ENCODE peak calls at places on chromosomes 5 and 9, in six cellular contexts. One of them, this sample, is unnamed.
A peak's percentile ranks its signal among the peaks of the same experiment; 100 is the strongest.

GRCh38 chr9:83167126-83167525 is 104.2 kb upstream of the RASEF start:
- DNase-seq in BJ: no peak
- DNase-seq in tibial artery: no peak
- DNase-seq in Peyer's patch: no peak
- DNase-seq in psoas muscle: no peak
- DNase-seq in stomach: no peak
- DNase-seq in this sample: no peak

GRCh38 chr5:154385236-154385512 is 60.6 kb upstream of the SAP30L start:
- DNase-seq in tibial artery: no peak
- DNase-seq in Peyer's patch: no peak
- DNase-seq in BJ: no peak
- DNase-seq in stomach: no peak
- DNase-seq in psoas muscle: no peak
- DNase-seq in this sample: no peak

GRCh38 chr5:14110680-14111079 is 32.5 kb upstream of the TRIO start:
- DNase-seq in tibial artery: no peak
- DNase-seq in psoas muscle: no peak
- DNase-seq in BJ: peak; percentile 81
- DNase-seq in stomach: no peak
- DNase-seq in Peyer's patch: no peak
- DNase-seq in this sample: no peak

GRCh38 chr9:5625916-5626315 is 3.0 kb upstream of the RIC1 start:
- DNase-seq in tibial artery: no peak
- DNase-seq in stomach: no peak
- DNase-seq in BJ: no peak
- DNase-seq in psoas muscle: no peak
- DNase-seq in Peyer's patch: no peak
- DNase-seq in this sample: no peak

GRCh38 chr5:175718401-175719108 is 60.7 kb downstream of the HRH2 start:
- DNase-seq in tibial artery: peak; percentile 45
- DNase-seq in BJ: no peak
- DNase-seq in Peyer's patch: peak; percentile 68
- DNase-seq in stomach: peak; percentile 91
- DNase-seq in psoas muscle: no peak
- DNase-seq in this sample: no peak

GRCh38 chr5:169796731-169797130 is 159.7 kb downstream of the DOCK2 start:
- DNase-seq in tibial artery: no peak
- DNase-seq in Peyer's patch: no peak
- DNase-seq in BJ: no peak
- DNase-seq in psoas muscle: no peak
- DNase-seq in stomach: no peak
- DNase-seq in this sample: no peak

GRCh38 chr5:43677241-43677640 is 74.3 kb downstream of the NNT start:
- DNase-seq in stomach: no peak
- DNase-seq in psoas muscle: no peak
- DNase-seq in BJ: no peak
- DNase-seq in tibial artery: no peak
- DNase-seq in Peyer's patch: no peak
- DNase-seq in this sample: no peak

GRCh38 chr9:35191105-35191504 is 29.3 kb downstream of the UNC13B start:
- DNase-seq in Peyer's patch: no peak
- DNase-seq in tibial artery: no peak
- DNase-seq in stomach: no peak
- DNase-seq in BJ: no peak
- DNase-seq in psoas muscle: no peak
- DNase-seq in this sample: no peak

GRCh38 chr5:74865799-74866652 is at the start of gene FAM169A:
- DNase-seq in Peyer's patch: peak; percentile 78
- DNase-seq in BJ: no peak
- DNase-seq in tibial artery: no peak
- DNase-seq in stomach: peak; percentile 58
- DNase-seq in psoas muscle: no peak
- DNase-seq in this sample: no peak

GRCh38 chr5:40288791-40289475 is 390.8 kb upstream of the PTGER4 start:
- DNase-seq in Peyer's patch: no peak
- DNase-seq in BJ: no peak
- DNase-seq in tibial artery: no peak
- DNase-seq in psoas muscle: no peak
- DNase-seq in stomach: no peak
- DNase-seq in this sample: no peak

GRCh38 chr9:128703616-128704355 is 1.5 kb downstream of the PKN3 start:
- DNase-seq in stomach: peak; percentile 61
- DNase-seq in psoas muscle: peak; percentile 69
- DNase-seq in tibial artery: no peak
- DNase-seq in Peyer's patch: peak; percentile 47
- DNase-seq in BJ: no peak
- DNase-seq in this sample: no peak

GRCh38 chr5:114857951-114858401 is 311.7 kb downstream of the TRIM36 start:
- DNase-seq in Peyer's patch: no peak
- DNase-seq in tibial artery: no peak
- DNase-seq in BJ: no peak
- DNase-seq in psoas muscle: peak; percentile 50
- DNase-seq in stomach: no peak
- DNase-seq in this sample: no peak

GRCh38 chr5:80198399-80198798 is 57.4 kb downstream of the SERINC5 start:
- DNase-seq in stomach: no peak
- DNase-seq in psoas muscle: no peak
- DNase-seq in Peyer's patch: no peak
- DNase-seq in tibial artery: no peak
- DNase-seq in BJ: no peak
- DNase-seq in this sample: no peak

GRCh38 chr9:7237473-7238243 is 479.9 kb downstream of the KDM4C start:
- DNase-seq in BJ: no peak
- DNase-seq in tibial artery: no peak
- DNase-seq in psoas muscle: no peak
- DNase-seq in stomach: no peak
- DNase-seq in Peyer's patch: no peak
- DNase-seq in this sample: no peak

GRCh38 chr5:133638436-133638835 is 26.1 kb upstream of the FSTL4 start:
- DNase-seq in psoas muscle: no peak
- DNase-seq in BJ: no peak
- DNase-seq in Peyer's patch: no peak
- DNase-seq in stomach: no peak
- DNase-seq in tibial artery: no peak
- DNase-seq in this sample: no peak

GRCh38 chr5:146111409-146111808 is 6.0 kb upstream of the PLAC8L1 start:
- DNase-seq in Peyer's patch: no peak
- DNase-seq in BJ: no peak
- DNase-seq in stomach: peak; percentile 52
- DNase-seq in tibial artery: no peak
- DNase-seq in psoas muscle: no peak
- DNase-seq in this sample: no peak

GRCh38 chr9:105173836-105174235 is 70.6 kb upstream of the SLC44A1 start:
- DNase-seq in stomach: no peak
- DNase-seq in psoas muscle: no peak
- DNase-seq in BJ: no peak
- DNase-seq in tibial artery: no peak
- DNase-seq in Peyer's patch: no peak
- DNase-seq in this sample: no peak

GRCh38 chr9:84002344-84002743 is 21.7 kb downstream of the RMI1 start:
- DNase-seq in stomach: no peak
- DNase-seq in Peyer's patch: no peak
- DNase-seq in BJ: no peak
- DNase-seq in tibial artery: no peak
- DNase-seq in psoas muscle: no peak
- DNase-seq in this sample: no peak

DNA sequence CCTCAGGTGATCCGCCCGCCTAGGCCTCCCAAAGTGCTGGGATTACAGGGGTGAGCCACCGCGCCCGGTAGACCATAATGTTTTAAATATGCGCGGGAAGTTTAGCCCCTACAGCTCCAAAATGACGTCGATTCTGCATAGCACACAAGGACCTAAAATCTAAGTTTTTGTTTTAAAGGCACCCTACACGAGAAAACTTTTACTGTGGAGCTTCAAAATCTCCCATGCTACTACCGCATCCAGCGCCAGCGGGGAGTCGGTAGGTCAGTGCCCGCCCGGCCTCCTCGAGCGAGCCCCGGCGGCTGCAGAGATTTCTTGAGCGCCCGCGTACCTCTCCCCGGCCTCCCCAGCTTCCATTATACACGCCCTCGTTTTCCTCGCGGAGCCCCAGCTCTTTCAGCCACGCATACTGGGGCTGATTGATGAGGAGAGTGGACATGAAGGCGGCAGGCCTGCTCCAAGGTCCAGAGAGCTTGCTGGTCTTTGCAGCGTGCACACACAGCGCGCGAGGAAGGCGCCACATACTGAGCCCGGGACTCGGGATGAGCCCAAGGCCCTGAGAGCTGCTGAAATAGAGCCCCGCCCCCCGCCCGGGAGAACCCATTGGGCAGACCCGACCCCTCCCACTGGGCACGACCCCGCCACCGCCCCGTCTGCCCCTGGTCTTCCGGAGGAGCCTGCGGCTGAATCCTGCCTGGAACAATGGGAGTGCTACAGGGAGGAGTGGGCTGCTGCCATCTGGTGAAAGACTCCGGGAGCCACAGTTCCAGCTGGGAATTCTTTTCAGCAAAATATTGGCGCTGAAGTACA is at the start of gene ALDH7A1:
- DNase-seq in BJ: peak; percentile 63
- DNase-seq in tibial artery: peak; percentile 92
- DNase-seq in psoas muscle: peak; percentile 93
- DNase-seq in Peyer's patch: peak; percentile 92
- DNase-seq in stomach: peak; percentile 89
- DNase-seq in this sample: peak; percentile 87
- TF ChIP-seq CTCF in BJ: peak; percentile 69
- TF ChIP-seq CTCF in tibial artery: peak; percentile 29
- TF ChIP-seq CTCF in psoas muscle: peak; percentile 26
- TF ChIP-seq CTCF in Peyer's patch: peak; percentile 42
- TF ChIP-seq CTCF in stomach: peak; percentile 23
- TF ChIP-seq CTCF in this sample: peak; percentile 68

GRCh38 chr5:8188874-8189588 is 320.1 kb downstream of the MTRR start:
- DNase-seq in Peyer's patch: no peak
- DNase-seq in psoas muscle: no peak
- DNase-seq in BJ: no peak
- DNase-seq in stomach: peak; percentile 44
- DNase-seq in tibial artery: no peak
- DNase-seq in this sample: no peak

GRCh38 chr5:8184455-8185063 is 315.6 kb downstream of the MTRR start:
- DNase-seq in psoas muscle: no peak
- DNase-seq in tibial artery: no peak
- DNase-seq in stomach: peak; percentile 56
- DNase-seq in BJ: no peak
- DNase-seq in Peyer's patch: no peak
- DNase-seq in this sample: peak; percentile 1
- TF ChIP-seq CTCF in psoas muscle: peak; percentile 50
- TF ChIP-seq CTCF in tibial artery: peak; percentile 30
- TF ChIP-seq CTCF in stomach: peak; percentile 61
- TF ChIP-seq CTCF in BJ: peak; percentile 87
- TF ChIP-seq CTCF in Peyer's patch: peak; percentile 53
- TF ChIP-seq CTCF in this sample: peak; percentile 89

DNA sequence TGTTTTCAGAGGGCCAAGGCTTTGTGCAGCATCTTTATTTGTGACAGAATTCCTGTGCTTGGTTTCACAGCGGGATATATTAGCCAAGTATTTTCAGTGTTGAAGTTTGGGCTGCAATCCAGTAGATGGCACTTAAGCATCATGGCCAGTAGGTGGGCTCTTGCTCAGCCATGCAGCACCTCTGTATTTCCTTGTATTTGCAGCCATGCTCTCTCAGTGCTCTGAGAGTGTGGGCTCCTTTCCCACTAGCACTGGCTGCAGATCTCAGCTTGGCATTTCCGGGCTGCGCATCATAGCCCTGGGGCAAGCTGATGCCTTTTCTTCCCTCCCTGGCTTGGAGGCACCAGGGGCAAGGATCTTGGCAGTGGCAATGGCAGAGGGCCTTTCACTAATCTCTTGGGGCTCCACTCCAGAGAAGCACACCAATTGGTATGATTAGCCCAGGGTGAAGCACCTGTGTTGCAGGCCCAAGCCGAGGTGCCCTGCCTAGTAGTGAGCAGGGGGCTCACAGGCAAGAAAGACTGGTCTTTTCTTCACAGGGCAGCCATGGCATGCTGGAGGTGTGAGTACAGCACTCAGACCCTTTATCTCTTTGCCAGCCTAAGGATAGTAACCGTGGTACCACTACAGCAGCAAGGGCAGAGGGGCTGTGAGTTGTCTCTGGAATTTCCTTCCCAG is 48.3 kb downstream of the SLCO6A1 start:
- DNase-seq in BJ: no peak
- DNase-seq in Peyer's patch: peak; percentile 24
- DNase-seq in tibial artery: no peak
- DNase-seq in stomach: no peak
- DNase-seq in psoas muscle: no peak
- DNase-seq in this sample: no peak
- TF ChIP-seq CTCF in BJ: no peak
- TF ChIP-seq CTCF in Peyer's patch: no peak
- TF ChIP-seq CTCF in tibial artery: no peak
- TF ChIP-seq CTCF in stomach: no peak
- TF ChIP-seq CTCF in psoas muscle: no peak
- TF ChIP-seq CTCF in this sample: no peak

GRCh38 chr5:151461312-151461711 is 13.9 kb downstream of the SLC36A1 start:
- DNase-seq in BJ: no peak
- DNase-seq in Peyer's patch: no peak
- DNase-seq in psoas muscle: no peak
- DNase-seq in stomach: no peak
- DNase-seq in tibial artery: no peak
- DNase-seq in this sample: no peak

GRCh38 chr5:151459680-151460079 is 12.3 kb downstream of the SLC36A1 start:
- DNase-seq in stomach: no peak
- DNase-seq in BJ: no peak
- DNase-seq in Peyer's patch: no peak
- DNase-seq in psoas muscle: no peak
- DNase-seq in tibial artery: no peak
- DNase-seq in this sample: no peak

GRCh38 chr5:151464101-151464500 is 16.7 kb downstream of the SLC36A1 start:
- DNase-seq in psoas muscle: no peak
- DNase-seq in tibial artery: no peak
- DNase-seq in stomach: no peak
- DNase-seq in Peyer's patch: no peak
- DNase-seq in BJ: no peak
- DNase-seq in this sample: no peak

GRCh38 chr5:151465476-151465875 is 18.1 kb downstream of the SLC36A1 start:
- DNase-seq in BJ: no peak
- DNase-seq in psoas muscle: no peak
- DNase-seq in stomach: no peak
- DNase-seq in tibial artery: no peak
- DNase-seq in Peyer's patch: no peak
- DNase-seq in this sample: no peak

DNA sequence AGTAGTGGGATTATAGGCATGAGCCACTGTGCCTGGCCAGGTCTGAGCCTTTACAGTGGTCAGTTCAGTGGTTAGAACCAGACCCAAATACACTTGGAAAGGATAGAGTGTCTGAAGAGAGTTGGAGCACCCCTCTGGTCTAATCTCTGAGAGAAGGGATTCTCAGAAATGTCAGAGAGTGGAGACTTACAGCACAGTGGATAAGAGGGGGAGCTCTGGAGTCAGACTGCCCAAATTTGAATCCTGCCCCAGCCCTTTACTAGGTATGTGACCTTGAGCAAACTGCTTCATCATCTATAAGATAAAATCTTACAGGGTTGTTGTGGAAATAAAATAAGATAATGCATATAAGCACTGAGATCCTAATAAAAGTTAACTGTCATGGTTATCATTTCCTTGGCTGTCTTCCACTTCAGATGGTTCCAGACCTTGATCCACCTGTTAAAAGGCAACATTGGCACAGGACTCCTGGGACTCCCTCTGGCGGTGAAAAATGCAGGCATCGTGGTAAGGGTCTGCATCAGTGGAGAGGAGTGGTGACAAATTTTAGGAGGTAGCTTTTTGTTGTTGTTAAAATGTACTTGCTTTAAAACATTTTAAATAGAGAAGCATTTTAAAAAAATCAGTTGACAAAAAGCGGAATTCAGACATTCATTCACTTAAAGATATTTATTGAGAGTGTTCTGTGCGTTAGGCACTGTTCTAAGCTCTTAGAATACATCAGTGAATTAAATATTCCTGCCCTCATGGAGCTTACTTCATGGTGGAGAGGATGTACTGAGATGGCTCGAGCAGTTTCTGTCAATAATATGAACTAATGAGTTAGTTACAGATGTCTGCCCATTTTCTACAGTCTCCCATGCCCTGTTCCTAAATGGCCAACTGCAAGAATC is 16.0 kb downstream of the SLC36A1 start:
- DNase-seq in tibial artery: no peak
- DNase-seq in Peyer's patch: peak; percentile 57
- DNase-seq in stomach: no peak
- DNase-seq in BJ: no peak
- DNase-seq in psoas muscle: no peak
- DNase-seq in this sample: no peak
- TF ChIP-seq CTCF in tibial artery: no peak
- TF ChIP-seq CTCF in Peyer's patch: peak; percentile 84
- TF ChIP-seq CTCF in stomach: no peak
- TF ChIP-seq CTCF in BJ: peak; percentile 38
- TF ChIP-seq CTCF in psoas muscle: peak; percentile 53
- TF ChIP-seq CTCF in this sample: peak; percentile 20

This sample was measured in AG09319.